ENCODE peak calls at places on chromosome 12, in four cellular contexts. P, V, M and I are unnamed samples.

GRCh38 chr12:81759215-81759991 is at the start of gene PPFIA2:
- DNase-seq in M (peak; percentile 24), P (peak; percentile 18), V (no peak), I (peak; percentile 73)

GRCh38 chr12:34398706-34399630 is 376.7 kb downstream of the ALG10 start:
- DNase-seq in P (no peak), V (no peak), M (peak; percentile 2), I (no peak)

GRCh38 chr12:232731-233614 is 19.0 kb upstream of the SLC6A12 start:
- DNase-seq in V (no peak), P (no peak), M (no peak), I (no peak)

GRCh38 chr12:49293056-49293956 is 1.6 kb upstream of the PRPH start:
- DNase-seq in M (peak; percentile 53), V (no peak), P (peak; percentile 18), I (peak; percentile 57)

GRCh38 chr12:76030378-76031080 is 1.0 kb downstream of the PHLDA1 start:
- DNase-seq in V (peak; percentile 28), M (peak; percentile 41), P (no peak), I (peak; percentile 74)

GRCh38 chr12:50017047-50017446 is 8.2 kb downstream of the RACGAP1 start:
- DNase-seq in V (no peak), M (peak; percentile 73), P (no peak), I (peak; percentile 89)

GRCh38 chr12:75834591-75834990 is 197.0 kb downstream of the PHLDA1 start:
- DNase-seq in P (no peak), M (no peak), V (no peak), I (no peak)

GRCh38 chr12:118370601-118371000 is 2.1 kb downstream of the TAOK3 start:
- DNase-seq in M (no peak), V (no peak), P (no peak), I (no peak)

GRCh38 chr12:81284137-81284536 is 206.3 kb downstream of the ACSS3 start:
- DNase-seq in P (no peak), M (no peak), V (no peak), I (peak; percentile 15)

GRCh38 chr12:115451785-115452736 is 768.1 kb upstream of the TBX3 start:
- DNase-seq in M (peak; percentile 72), V (no peak), P (peak; percentile 84), I (peak; percentile 73)

GRCh38 chr12:71589478-71589881 is 74.2 kb downstream of the ZFC3H1 start:
- DNase-seq in M (no peak), P (no peak), V (no peak), I (no peak)

GRCh38 chr12:68785358-68785757 is 22.6 kb upstream of the MDM2 start:
- DNase-seq in P (no peak), V (no peak), M (peak; percentile 48), I (no peak)

GRCh38 chr12:67915335-67915851 is 73.9 kb upstream of the IFNG-AS1 start:
- DNase-seq in V (no peak), M (no peak), P (no peak), I (no peak)

GRCh38 chr12:114770323-114770722 is 86.3 kb upstream of the TBX3 start:
- DNase-seq in M (no peak), V (no peak), P (no peak), I (no peak)

GRCh38 chr12:102512523-102512922 is 32.2 kb upstream of the IGF1 start:
- DNase-seq in P (no peak), M (no peak), V (no peak), I (no peak)

GRCh38 chr12:71967176-71967575 is 28.5 kb downstream of the TPH2 start:
- DNase-seq in M (no peak), V (no peak), P (no peak), I (peak; percentile 9)

GRCh38 chr12:92226036-92226661 is 80.5 kb upstream of the BTG1 start:
- DNase-seq in M (no peak), P (no peak), V (no peak), I (no peak)

GRCh38 chr12:85621041-85621440 is 215.2 kb downstream of the RASSF9 start:
- DNase-seq in V (no peak), M (no peak), P (no peak), I (no peak)

GRCh38 chr12:65867428-65867827 is 43.1 kb downstream of the HMGA2 start:
- DNase-seq in V (no peak), P (no peak), M (peak; percentile 63), I (peak; percentile 42)

GRCh38 chr12:106345739-106346138 is 11.8 kb upstream of the POLR3B start:
- DNase-seq in V (no peak), P (no peak), M (peak; percentile 24), I (peak; percentile 62)

GRCh38 chr12:26833692-26834168 is 736 bp upstream of the ITPR2 start:
- DNase-seq in V (peak; percentile 8), M (no peak), P (peak; percentile 70), I (peak; percentile 54)

GRCh38 chr12:460301-461230 is 827 bp downstream of the B4GALNT3 start:
- DNase-seq in P (no peak), V (peak; percentile 10), M (peak; percentile 52), I (peak; percentile 38)

GRCh38 chr12:116116650-116117424 is 160.7 kb downstream of the MED13L start:
- DNase-seq in V (no peak), P (no peak), M (no peak), I (no peak)

GRCh38 chr12:62631531-62632520 is 165.2 kb downstream of the MON2 start:
- DNase-seq in V (no peak), P (peak; percentile 26), M (peak; percentile 92), I (peak; percentile 94)

GRCh38 chr12:112304411-112304810 is 77.8 kb downstream of the HECTD4 start:
- DNase-seq in P (no peak), V (no peak), M (no peak), I (no peak)

GRCh38 chr12:86914716-86915115 is 658.5 kb upstream of the MGAT4C start:
- DNase-seq in M (peak; percentile 60), P (no peak), V (no peak), I (peak; percentile 65)

GRCh38 chr12:64034901-64035576 is 187.1 kb downstream of the KICS2 start:
- DNase-seq in P (no peak), V (no peak), M (no peak), I (no peak)

GRCh38 chr12:113862570-113863454 is 103.3 kb downstream of the RBM19 start:
- DNase-seq in V (no peak), M (no peak), P (no peak), I (peak; percentile 86)

GRCh38 chr12:115885040-115885439 is 392.5 kb downstream of the MED13L start:
- DNase-seq in M (no peak), P (peak; percentile 98), V (no peak), I (no peak)

GRCh38 chr12:102824218-102824835 is 92.7 kb downstream of the PAH start:
- DNase-seq in M (peak; percentile 77), V (no peak), P (no peak), I (peak; percentile 79)

GRCh38 chr12:84791444-84791843 is 121.2 kb downstream of the SLC6A15 start:
- DNase-seq in M (no peak), V (no peak), P (no peak), I (no peak)

GRCh38 chr12:57261385-57261784 is 10.4 kb upstream of the STAC3 start:
- DNase-seq in M (no peak), P (no peak), V (no peak), I (no peak)